ENCODE peak calls at places on chromosomes 1 and 21, in ten cellular contexts. T is breast epithelium; F is MG63; Z is mesendoderm; E is fibroblast of lung; D is retinal pigment epithelial cell; C is CD4-positive, CD25-positive, alpha-beta regulatory T cell; W is AG04450; H is A549; L is CD4-positive, alpha-beta memory T cell. G is an unnamed sample.

GRCh38 chr21:42614811-42615342 is 38.5 kb upstream of the PDE9A start:
- DNase-seq in T (peak), F (peak), Z (peak), E (no peak), D (no peak), C (peak), W (no peak), H (peak), L (peak), G (no peak)

GRCh38 chr1:230858918-230859819 is 9.2 kb downstream of the C1orf198 start:
- DNase-seq in T (no peak), F (no peak), Z (peak), E (peak), D (no peak), C (no peak), W (peak), H (no peak), L (no peak), G (peak)

GRCh38 chr1:15703562-15703961 is 19.4 kb downstream of the PLEKHM2 start:
- DNase-seq in T (no peak), F (peak), Z (no peak), E (peak), D (peak), C (no peak), W (peak), H (no peak), L (no peak), G (no peak)

GRCh38 chr1:110064576-110065337 is 5.7 kb downstream of the ALX3 start:
- DNase-seq in T (no peak), F (no peak), Z (no peak), E (no peak), D (no peak), C (no peak), W (no peak), H (no peak), L (no peak), G (no peak)

GRCh38 chr1:89671775-89672488 is 39.0 kb downstream of the LRRC8C start:
- DNase-seq in T (no peak), F (no peak), Z (no peak), E (peak), D (no peak), C (no peak), W (no peak), H (peak), L (no peak), G (no peak)

GRCh38 chr21:45595574-45596295 is 47.8 kb upstream of the PCBP3 start:
- DNase-seq in T (no peak), F (no peak), Z (no peak), E (no peak), D (no peak), C (no peak), W (no peak), H (no peak), L (no peak), G (no peak)

GRCh38 chr1:182624582-182624981 is 20.4 kb upstream of the RGS16 start:
- DNase-seq in T (no peak), F (no peak), Z (no peak), E (no peak), D (no peak), C (no peak), W (no peak), H (no peak), L (no peak), G (no peak)

GRCh38 chr1:221987860-221988520 is 246.1 kb upstream of the DUSP10 start:
- DNase-seq in T (no peak), F (peak), Z (peak), E (peak), D (peak), C (no peak), W (peak), H (peak), L (no peak), G (peak)

GRCh38 chr1:19344372-19344810 is 32.3 kb downstream of the SLC66A1 start:
- DNase-seq in T (peak), F (peak), Z (peak), E (peak), D (no peak), C (peak), W (no peak), H (peak), L (peak), G (peak)

GRCh38 chr1:70353641-70354331 is 736 bp downstream of the ANKRD13C start:
- DNase-seq in T (no peak), F (peak), Z (peak), E (peak), D (peak), C (peak), W (peak), H (no peak), L (peak), G (peak)

GRCh38 chr1:75330633-75331032 is 196.4 kb downstream of the LHX8 start:
- DNase-seq in T (no peak), F (no peak), Z (no peak), E (peak), D (no peak), C (no peak), W (no peak), H (no peak), L (no peak), G (no peak)

GRCh38 chr1:87154351-87154750 is 174.3 kb upstream of the LMO4 start:
- DNase-seq in T (no peak), F (no peak), Z (no peak), E (peak), D (no peak), C (no peak), W (no peak), H (no peak), L (no peak), G (peak)

GRCh38 chr1:38052750-38053415 is 6.3 kb upstream of the POU3F1 start:
- DNase-seq in T (no peak), F (no peak), Z (peak), E (no peak), D (no peak), C (no peak), W (no peak), H (no peak), L (no peak), G (no peak)

GRCh38 chr1:214552174-214552608 is 789 bp upstream of the PTPN14 start:
- DNase-seq in T (peak), F (peak), Z (peak), E (peak), D (no peak), C (no peak), W (no peak), H (peak), L (no peak), G (peak)

GRCh38 chr1:45304311-45305081 is 22.2 kb upstream of the HPDL start:
- DNase-seq in T (no peak), F (no peak), Z (no peak), E (peak), D (no peak), C (peak), W (no peak), H (no peak), L (no peak), G (peak)

GRCh38 chr1:168794057-168794456 is 65.1 kb upstream of the DPT start:
- DNase-seq in T (no peak), F (peak), Z (peak), E (peak), D (no peak), C (no peak), W (no peak), H (peak), L (no peak), G (no peak)

GRCh38 chr1:205700865-205701401 is 20.6 kb upstream of the SLC45A3 start:
- DNase-seq in T (no peak), F (peak), Z (peak), E (no peak), D (no peak), C (no peak), W (no peak), H (no peak), L (no peak), G (peak)

GRCh38 chr1:244628719-244629299 is 24.1 kb upstream of the DESI2 start:
- DNase-seq in T (no peak), F (no peak), Z (no peak), E (peak), D (no peak), C (no peak), W (no peak), H (no peak), L (no peak), G (no peak)

GRCh38 chr1:207672525-207673130 is 27.7 kb downstream of the CR1L start:
- DNase-seq in T (no peak), F (peak), Z (peak), E (peak), D (peak), C (peak), W (no peak), H (peak), L (peak), G (peak)

GRCh38 chr1:7648761-7649384 is 122.2 kb upstream of the VAMP3 start:
- DNase-seq in T (no peak), F (no peak), Z (no peak), E (no peak), D (no peak), C (no peak), W (no peak), H (peak), L (no peak), G (no peak)

GRCh38 chr1:77382361-77382760 is 100.5 kb downstream of the AK5 start:
- DNase-seq in T (no peak), F (no peak), Z (no peak), E (peak), D (no peak), C (no peak), W (no peak), H (peak), L (no peak), G (no peak)

GRCh38 chr1:184624626-184625025 is 130.0 kb downstream of the EDEM3 start:
- DNase-seq in T (no peak), F (no peak), Z (peak), E (peak), D (no peak), C (no peak), W (no peak), H (no peak), L (no peak), G (no peak)

GRCh38 chr1:47323475-47324105 is 9.6 kb upstream of the STIL start:
- DNase-seq in T (no peak), F (no peak), Z (peak), E (no peak), D (no peak), C (no peak), W (no peak), H (peak), L (no peak), G (peak)

GRCh38 chr1:91765293-91765692 is 120.7 kb downstream of the TGFBR3 start:
- DNase-seq in T (no peak), F (no peak), Z (no peak), E (no peak), D (no peak), C (no peak), W (no peak), H (peak), L (no peak), G (no peak)

GRCh38 chr1:39671793-39672550 is at the start of gene NT5C1A:
- DNase-seq in T (no peak), F (peak), Z (no peak), E (peak), D (no peak), C (peak), W (no peak), H (no peak), L (no peak), G (peak)
- H3K4me3 ChIP-seq in T (peak), F (peak), Z (no peak), E (peak), D (peak), C (peak), W (peak), H (peak), L (no peak), G (peak)

GRCh38 chr1:60869264-60869663 is 213.1 kb upstream of the NFIA start:
- DNase-seq in T (no peak), F (no peak), Z (no peak), E (no peak), D (no peak), C (no peak), W (no peak), H (no peak), L (no peak), G (no peak)
- H3K4me3 ChIP-seq in T (no peak), F (no peak), Z (no peak), E (no peak), D (no peak), C (no peak), W (no peak), H (no peak), L (no peak), G (no peak)

DNA sequence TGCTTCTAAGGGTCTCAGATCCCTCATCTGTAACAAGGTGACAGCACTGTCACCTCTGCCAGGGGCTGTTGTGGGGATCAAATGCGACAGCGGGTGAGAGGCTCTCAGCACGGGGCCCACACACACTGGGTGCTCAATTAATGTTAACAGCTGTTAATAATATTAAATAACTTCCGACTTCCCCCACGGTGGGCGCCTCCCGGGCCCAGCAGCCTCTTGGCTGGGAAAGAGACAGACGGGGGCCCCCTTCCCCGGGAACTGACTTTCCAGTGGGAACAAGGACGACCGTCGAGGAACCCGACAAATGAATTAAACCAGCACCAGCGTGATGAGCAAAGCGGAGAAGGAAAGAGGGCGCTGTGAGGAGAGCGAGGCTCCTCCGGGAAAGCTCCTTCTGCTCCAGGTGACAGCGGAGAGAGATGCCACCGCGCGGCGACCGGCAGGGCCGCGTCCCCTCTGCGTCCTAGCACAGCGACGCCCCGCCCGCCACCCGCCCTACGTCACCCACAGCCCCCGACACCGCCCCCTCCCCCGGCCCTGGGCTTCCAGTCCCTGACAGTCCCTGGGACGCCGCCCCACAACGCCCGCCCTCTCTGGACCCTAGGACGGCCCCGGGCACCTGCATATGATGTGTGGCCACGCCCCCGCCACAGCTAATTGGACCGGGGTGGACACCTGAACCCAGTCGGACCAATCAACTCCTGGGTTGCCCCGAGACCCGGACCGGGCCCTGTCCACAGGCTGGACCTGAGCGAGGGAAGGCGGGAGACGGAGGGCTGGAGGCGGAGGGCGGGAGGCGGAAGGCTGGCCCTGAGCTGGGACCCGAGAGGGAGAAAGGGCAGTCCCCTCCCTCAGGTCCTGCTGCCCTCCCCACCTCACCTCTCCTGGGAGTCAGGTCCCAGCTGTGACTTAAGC is 38.2 kb downstream of the MATN1 start:
- DNase-seq in T (peak), F (no peak), Z (peak), E (no peak), D (peak), C (no peak), W (no peak), H (peak), L (no peak), G (no peak)
- H3K4me3 ChIP-seq in T (peak), F (no peak), Z (no peak), E (no peak), D (no peak), C (no peak), W (no peak), H (peak), L (no peak), G (no peak)

GRCh38 chr1:25869909-25870606 is 5.5 kb downstream of the PAQR7 start:
- DNase-seq in T (peak), F (no peak), Z (no peak), E (no peak), D (no peak), C (no peak), W (no peak), H (no peak), L (no peak), G (no peak)

GRCh38 chr1:25872708-25873107 is 2.8 kb downstream of the PAQR7 start:
- DNase-seq in T (no peak), F (no peak), Z (no peak), E (no peak), D (no peak), C (no peak), W (no peak), H (no peak), L (no peak), G (no peak)

GRCh38 chr1:25871704-25872494 is 3.6 kb downstream of the PAQR7 start:
- DNase-seq in T (no peak), F (peak), Z (no peak), E (no peak), D (no peak), C (no peak), W (no peak), H (no peak), L (no peak), G (no peak)

GRCh38 chr1:25870614-25871013 is 4.9 kb downstream of the PAQR7 start:
- DNase-seq in T (no peak), F (no peak), Z (no peak), E (no peak), D (no peak), C (no peak), W (no peak), H (no peak), L (no peak), G (no peak)

DNA sequence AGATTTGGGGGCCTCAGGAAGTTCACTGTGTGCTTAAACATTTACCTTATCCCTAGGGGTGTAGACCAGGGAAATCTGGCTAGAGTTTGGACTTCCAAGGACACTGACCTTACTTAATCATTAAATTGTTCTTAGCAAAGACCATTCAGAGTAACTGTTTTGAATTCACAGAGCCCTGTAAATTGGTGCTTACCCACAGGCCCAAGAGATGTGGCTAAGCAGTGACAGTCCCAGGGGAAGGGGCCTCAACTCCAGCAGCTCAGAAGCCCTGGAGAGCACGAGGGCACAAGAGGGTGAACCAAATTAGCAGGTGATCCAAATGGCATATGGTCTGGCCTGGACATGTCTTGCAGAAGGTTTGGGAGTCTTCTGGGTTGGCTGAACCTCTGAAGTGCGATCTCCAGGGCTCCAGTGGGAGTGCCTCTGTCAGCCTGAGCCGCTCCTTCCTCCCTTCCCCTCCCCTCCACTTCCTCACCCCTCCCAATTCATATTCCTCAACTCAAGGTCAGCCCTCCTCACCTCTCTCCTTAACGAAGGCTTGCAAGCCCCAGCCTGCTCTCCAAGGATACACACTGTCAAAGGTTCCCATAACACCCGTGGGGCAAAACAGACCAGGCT is 4.3 kb downstream of the PAQR7 start:
- DNase-seq in T (no peak), F (no peak), Z (peak), E (no peak), D (no peak), C (no peak), W (no peak), H (no peak), L (no peak), G (no peak)
- H3K4me3 ChIP-seq in T (no peak), F (no peak), Z (no peak), E (no peak), D (no peak), C (no peak), W (no peak), H (no peak), L (no peak), G (no peak)

GRCh38 chr1:26996665-26997064 is 3.2 kb downstream of the TRNP1 start:
- DNase-seq in T (no peak), F (no peak), Z (no peak), E (no peak), D (no peak), C (no peak), W (no peak), H (no peak), L (no peak), G (no peak)

GRCh38 chr1:26994772-26995625 is 1.5 kb downstream of the TRNP1 start:
- DNase-seq in T (no peak), F (no peak), Z (peak), E (no peak), D (no peak), C (no peak), W (no peak), H (no peak), L (no peak), G (no peak)

GRCh38 chr1:26998319-26999300 is 5.1 kb downstream of the TRNP1 start:
- DNase-seq in T (no peak), F (peak), Z (peak), E (peak), D (no peak), C (no peak), W (no peak), H (peak), L (no peak), G (no peak)

GRCh38 chr1:26994020-26994745 is 691 bp downstream of the TRNP1 start:
- DNase-seq in T (no peak), F (peak), Z (no peak), E (no peak), D (no peak), C (peak), W (no peak), H (no peak), L (peak), G (no peak)

GRCh38 chr1:26996024-26996423 is 2.5 kb downstream of the TRNP1 start:
- DNase-seq in T (no peak), F (no peak), Z (peak), E (no peak), D (no peak), C (no peak), W (no peak), H (peak), L (no peak), G (no peak)
- H3K4me3 ChIP-seq in T (peak), F (no peak), Z (no peak), E (peak), D (peak), C (no peak), W (peak), H (peak), L (no peak), G (no peak)

G was measured in SJCRH30.